ENCODE peak calls at places on chromosomes 6 and 20, in six cellular contexts. K is COR-L47; A is activated CD4-positive, alpha-beta T cell treated with anti-CD3 and anti-CD28 coated beads, Interleukin-2, amount 50 U/mL, for 4 hours; B is psoas muscle; W is NCI-H1417; I is activated T-cell treated with anti-CD3 and anti-CD28 coated beads, Interleukin-2, amount 50 U/mL, for 72 hours. V is an unnamed sample.

GRCh38 chr20:3218307-3218988 is 9.2 kb downstream of the ITPA start:
- DNase-seq in K (peak; percentile 59), A (peak; percentile 75), B (peak; percentile 72), W (peak; percentile 76), I (peak; percentile 80), V (peak; percentile 21)

GRCh38 chr6:166341915-166342292 is 441 bp downstream of the SFT2D1 start:
- DNase-seq in K (no peak), A (no peak), B (no peak), W (no peak), I (no peak), V (no peak)

GRCh38 chr20:38853759-38854158 is 48.3 kb downstream of the PPP1R16B start:
- DNase-seq in K (no peak), A (no peak), B (no peak), W (no peak), I (no peak), V (no peak)

GRCh38 chr6:25280617-25280990 is 1.4 kb downstream of the CARMIL1 start:
- DNase-seq in K (no peak), A (no peak), B (no peak), W (no peak), I (no peak), V (peak; percentile 27)

GRCh38 chr20:1178103-1178502 is 6.7 kb downstream of the TMEM74B start:
- DNase-seq in K (no peak), A (no peak), B (no peak), W (no peak), I (no peak), V (no peak)

GRCh38 chr6:44043479-44044153 is 83.6 kb downstream of the MRPL14 start:
- DNase-seq in K (no peak), A (no peak), B (no peak), W (no peak), I (no peak), V (no peak)

GRCh38 chr6:157650261-157650640 is 172.8 kb upstream of the SNX9 start:
- DNase-seq in K (no peak), A (no peak), B (peak; percentile 37), W (no peak), I (no peak), V (no peak)

GRCh38 chr6:35495258-35496035 is 1.4 kb downstream of the TEAD3 start:
- DNase-seq in K (no peak), A (no peak), B (no peak), W (no peak), I (no peak), V (no peak)

GRCh38 chr6:157221049-157221816 is 102.1 kb downstream of the TMEM242 start:
- DNase-seq in K (peak; percentile 61), A (peak; percentile 77), B (peak; percentile 83), W (peak; percentile 36), I (peak; percentile 91), V (no peak)

GRCh38 chr6:25863360-25863759 is 10.7 kb downstream of the SLC17A3 start:
- DNase-seq in K (no peak), A (no peak), B (no peak), W (no peak), I (no peak), V (no peak)

GRCh38 chr6:35327349-35328027 is 14.9 kb upstream of the PPARD start:
- DNase-seq in K (peak; percentile 57), A (peak; percentile 76), B (no peak), W (peak; percentile 15), I (peak; percentile 77), V (no peak)

GRCh38 chr6:84805145-84805544 is 40.7 kb upstream of the TBX18 start:
- DNase-seq in K (no peak), A (no peak), B (no peak), W (no peak), I (no peak), V (no peak)

GRCh38 chr6:83057705-83058321 is 7.8 kb downstream of the UBE3D start:
- DNase-seq in K (peak; percentile 64), A (no peak), B (no peak), W (peak; percentile 20), I (peak; percentile 7), V (peak; percentile 76)

GRCh38 chr6:20497200-20497820 is 36.9 kb upstream of the CDKAL1 start:
- DNase-seq in K (no peak), A (no peak), B (no peak), W (no peak), I (no peak), V (no peak)

GRCh38 chr20:32216396-32217142 is 8.9 kb downstream of the POFUT1 start:
- DNase-seq in K (no peak), A (no peak), B (no peak), W (no peak), I (no peak), V (no peak)

V was measured in NCI-H2081.